ENCODE peak calls at places on chromosome 17, in eight cellular contexts. One of them, this sample, is unnamed.

GRCh38 chr17:78375401-78376079 is 2.9 kb upstream of the PGS1 start:
- DNase-seq in globus pallidus: no peak
- DNase-seq in stimulated activated CD4-positive, alpha-beta T cell treated with anti-CD3 and anti-CD28 coated beads, Interleukin-2, amount 100 ng/mL, for 48 hours: no peak
- DNase-seq in activated CD8-positive, alpha-beta T cell treated with anti-CD3 and anti-CD28 coated beads, Interleukin-2, amount 10 ng/mL, durations not matched to agents 7 days and 5 days: no peak
- DNase-seq in effector memory CD4-positive, alpha-beta T cell: no peak
- DNase-seq in left kidney: no peak
- DNase-seq in amniotic epithelial cell: peak
- DNase-seq in hippocampal formation: no peak
- DNase-seq in this sample: no peak

GRCh38 chr17:50127661-50128361 is 2.1 kb downstream of the SAMD14 start:
- DNase-seq in globus pallidus: no peak
- DNase-seq in stimulated activated CD4-positive, alpha-beta T cell treated with anti-CD3 and anti-CD28 coated beads, Interleukin-2, amount 100 ng/mL, for 48 hours: no peak
- DNase-seq in activated CD8-positive, alpha-beta T cell treated with anti-CD3 and anti-CD28 coated beads, Interleukin-2, amount 10 ng/mL, durations not matched to agents 7 days and 5 days: no peak
- DNase-seq in effector memory CD4-positive, alpha-beta T cell: no peak
- DNase-seq in left kidney: no peak
- DNase-seq in amniotic epithelial cell: peak
- DNase-seq in hippocampal formation: no peak
- DNase-seq in this sample: no peak

GRCh38 chr17:63647065-63647725 is 25.0 kb downstream of the MAP3K3 start:
- DNase-seq in globus pallidus: no peak
- DNase-seq in stimulated activated CD4-positive, alpha-beta T cell treated with anti-CD3 and anti-CD28 coated beads, Interleukin-2, amount 100 ng/mL, for 48 hours: no peak
- DNase-seq in activated CD8-positive, alpha-beta T cell treated with anti-CD3 and anti-CD28 coated beads, Interleukin-2, amount 10 ng/mL, durations not matched to agents 7 days and 5 days: no peak
- DNase-seq in effector memory CD4-positive, alpha-beta T cell: no peak
- DNase-seq in left kidney: no peak
- DNase-seq in amniotic epithelial cell: peak
- DNase-seq in hippocampal formation: no peak
- DNase-seq in this sample: no peak

GRCh38 chr17:65723356-65723928 is 162.0 kb upstream of the AXIN2 start:
- DNase-seq in globus pallidus: no peak
- DNase-seq in stimulated activated CD4-positive, alpha-beta T cell treated with anti-CD3 and anti-CD28 coated beads, Interleukin-2, amount 100 ng/mL, for 48 hours: no peak
- DNase-seq in activated CD8-positive, alpha-beta T cell treated with anti-CD3 and anti-CD28 coated beads, Interleukin-2, amount 10 ng/mL, durations not matched to agents 7 days and 5 days: no peak
- DNase-seq in effector memory CD4-positive, alpha-beta T cell: no peak
- DNase-seq in left kidney: peak
- DNase-seq in amniotic epithelial cell: no peak
- DNase-seq in hippocampal formation: no peak
- DNase-seq in this sample: no peak

GRCh38 chr17:81470270-81470943 is 42.2 kb downstream of the ACTG1 start:
- DNase-seq in globus pallidus: peak
- DNase-seq in stimulated activated CD4-positive, alpha-beta T cell treated with anti-CD3 and anti-CD28 coated beads, Interleukin-2, amount 100 ng/mL, for 48 hours: no peak
- DNase-seq in activated CD8-positive, alpha-beta T cell treated with anti-CD3 and anti-CD28 coated beads, Interleukin-2, amount 10 ng/mL, durations not matched to agents 7 days and 5 days: no peak
- DNase-seq in effector memory CD4-positive, alpha-beta T cell: no peak
- DNase-seq in left kidney: no peak
- DNase-seq in amniotic epithelial cell: no peak
- DNase-seq in hippocampal formation: no peak
- DNase-seq in this sample: no peak

GRCh38 chr17:82193520-82194236 is 19.0 kb downstream of the CCDC57 start:
- DNase-seq in globus pallidus: no peak
- DNase-seq in stimulated activated CD4-positive, alpha-beta T cell treated with anti-CD3 and anti-CD28 coated beads, Interleukin-2, amount 100 ng/mL, for 48 hours: no peak
- DNase-seq in activated CD8-positive, alpha-beta T cell treated with anti-CD3 and anti-CD28 coated beads, Interleukin-2, amount 10 ng/mL, durations not matched to agents 7 days and 5 days: no peak
- DNase-seq in effector memory CD4-positive, alpha-beta T cell: no peak
- DNase-seq in left kidney: no peak
- DNase-seq in amniotic epithelial cell: no peak
- DNase-seq in hippocampal formation: peak
- DNase-seq in this sample: no peak

GRCh38 chr17:75350029-75350428 is 55.4 kb downstream of the GRB2 start:
- DNase-seq in globus pallidus: no peak
- DNase-seq in stimulated activated CD4-positive, alpha-beta T cell treated with anti-CD3 and anti-CD28 coated beads, Interleukin-2, amount 100 ng/mL, for 48 hours: no peak
- DNase-seq in activated CD8-positive, alpha-beta T cell treated with anti-CD3 and anti-CD28 coated beads, Interleukin-2, amount 10 ng/mL, durations not matched to agents 7 days and 5 days: no peak
- DNase-seq in effector memory CD4-positive, alpha-beta T cell: no peak
- DNase-seq in left kidney: no peak
- DNase-seq in amniotic epithelial cell: no peak
- DNase-seq in hippocampal formation: no peak
- DNase-seq in this sample: no peak

GRCh38 chr17:35082073-35082657 is 18.7 kb upstream of the RFFL start:
- DNase-seq in globus pallidus: peak
- DNase-seq in stimulated activated CD4-positive, alpha-beta T cell treated with anti-CD3 and anti-CD28 coated beads, Interleukin-2, amount 100 ng/mL, for 48 hours: no peak
- DNase-seq in activated CD8-positive, alpha-beta T cell treated with anti-CD3 and anti-CD28 coated beads, Interleukin-2, amount 10 ng/mL, durations not matched to agents 7 days and 5 days: no peak
- DNase-seq in effector memory CD4-positive, alpha-beta T cell: no peak
- DNase-seq in left kidney: no peak
- DNase-seq in amniotic epithelial cell: peak
- DNase-seq in hippocampal formation: no peak
- DNase-seq in this sample: no peak

GRCh38 chr17:13030459-13031305 is 12.9 kb upstream of the ELAC2 start:
- DNase-seq in globus pallidus: peak
- DNase-seq in stimulated activated CD4-positive, alpha-beta T cell treated with anti-CD3 and anti-CD28 coated beads, Interleukin-2, amount 100 ng/mL, for 48 hours: peak
- DNase-seq in activated CD8-positive, alpha-beta T cell treated with anti-CD3 and anti-CD28 coated beads, Interleukin-2, amount 10 ng/mL, durations not matched to agents 7 days and 5 days: peak
- DNase-seq in effector memory CD4-positive, alpha-beta T cell: peak
- DNase-seq in left kidney: peak
- DNase-seq in amniotic epithelial cell: peak
- DNase-seq in hippocampal formation: no peak
- DNase-seq in this sample: no peak

GRCh38 chr17:42027961-42028790 is 8.3 kb downstream of the NKIRAS2 start:
- DNase-seq in globus pallidus: no peak
- DNase-seq in stimulated activated CD4-positive, alpha-beta T cell treated with anti-CD3 and anti-CD28 coated beads, Interleukin-2, amount 100 ng/mL, for 48 hours: no peak
- DNase-seq in activated CD8-positive, alpha-beta T cell treated with anti-CD3 and anti-CD28 coated beads, Interleukin-2, amount 10 ng/mL, durations not matched to agents 7 days and 5 days: no peak
- DNase-seq in effector memory CD4-positive, alpha-beta T cell: no peak
- DNase-seq in left kidney: peak
- DNase-seq in amniotic epithelial cell: no peak
- DNase-seq in hippocampal formation: no peak
- DNase-seq in this sample: no peak

GRCh38 chr17:30477758-30478115 is 529 bp downstream of the GOSR1 start:
- DNase-seq in globus pallidus: peak
- DNase-seq in stimulated activated CD4-positive, alpha-beta T cell treated with anti-CD3 and anti-CD28 coated beads, Interleukin-2, amount 100 ng/mL, for 48 hours: no peak
- DNase-seq in activated CD8-positive, alpha-beta T cell treated with anti-CD3 and anti-CD28 coated beads, Interleukin-2, amount 10 ng/mL, durations not matched to agents 7 days and 5 days: no peak
- DNase-seq in effector memory CD4-positive, alpha-beta T cell: no peak
- DNase-seq in left kidney: no peak
- DNase-seq in amniotic epithelial cell: peak
- DNase-seq in hippocampal formation: no peak
- DNase-seq in this sample: no peak

GRCh38 chr17:44307387-44308186 is 814 bp upstream of the RUNDC3A start:
- DNase-seq in globus pallidus: peak
- DNase-seq in stimulated activated CD4-positive, alpha-beta T cell treated with anti-CD3 and anti-CD28 coated beads, Interleukin-2, amount 100 ng/mL, for 48 hours: no peak
- DNase-seq in activated CD8-positive, alpha-beta T cell treated with anti-CD3 and anti-CD28 coated beads, Interleukin-2, amount 10 ng/mL, durations not matched to agents 7 days and 5 days: no peak
- DNase-seq in effector memory CD4-positive, alpha-beta T cell: no peak
- DNase-seq in left kidney: peak
- DNase-seq in amniotic epithelial cell: peak
- DNase-seq in hippocampal formation: peak
- DNase-seq in this sample: no peak

GRCh38 chr17:10754109-10754508 is 24.3 kb upstream of the TMEM220 start:
- DNase-seq in globus pallidus: no peak
- DNase-seq in stimulated activated CD4-positive, alpha-beta T cell treated with anti-CD3 and anti-CD28 coated beads, Interleukin-2, amount 100 ng/mL, for 48 hours: no peak
- DNase-seq in activated CD8-positive, alpha-beta T cell treated with anti-CD3 and anti-CD28 coated beads, Interleukin-2, amount 10 ng/mL, durations not matched to agents 7 days and 5 days: peak
- DNase-seq in effector memory CD4-positive, alpha-beta T cell: no peak
- DNase-seq in left kidney: peak
- DNase-seq in amniotic epithelial cell: peak
- DNase-seq in hippocampal formation: no peak
- DNase-seq in this sample: no peak

GRCh38 chr17:82373731-82374625 is 2.4 kb downstream of the UTS2R start:
- DNase-seq in globus pallidus: no peak
- DNase-seq in stimulated activated CD4-positive, alpha-beta T cell treated with anti-CD3 and anti-CD28 coated beads, Interleukin-2, amount 100 ng/mL, for 48 hours: no peak
- DNase-seq in activated CD8-positive, alpha-beta T cell treated with anti-CD3 and anti-CD28 coated beads, Interleukin-2, amount 10 ng/mL, durations not matched to agents 7 days and 5 days: no peak
- DNase-seq in effector memory CD4-positive, alpha-beta T cell: no peak
- DNase-seq in left kidney: no peak
- DNase-seq in amniotic epithelial cell: no peak
- DNase-seq in hippocampal formation: no peak
- DNase-seq in this sample: no peak

GRCh38 chr17:57033296-57033695 is 51.8 kb upstream of the AKAP1 start:
- DNase-seq in globus pallidus: no peak
- DNase-seq in stimulated activated CD4-positive, alpha-beta T cell treated with anti-CD3 and anti-CD28 coated beads, Interleukin-2, amount 100 ng/mL, for 48 hours: no peak
- DNase-seq in activated CD8-positive, alpha-beta T cell treated with anti-CD3 and anti-CD28 coated beads, Interleukin-2, amount 10 ng/mL, durations not matched to agents 7 days and 5 days: no peak
- DNase-seq in effector memory CD4-positive, alpha-beta T cell: no peak
- DNase-seq in left kidney: peak
- DNase-seq in amniotic epithelial cell: no peak
- DNase-seq in hippocampal formation: no peak
- DNase-seq in this sample: no peak

GRCh38 chr17:78857266-78857665 is 16.7 kb upstream of the USP36 start:
- DNase-seq in globus pallidus: no peak
- DNase-seq in stimulated activated CD4-positive, alpha-beta T cell treated with anti-CD3 and anti-CD28 coated beads, Interleukin-2, amount 100 ng/mL, for 48 hours: no peak
- DNase-seq in activated CD8-positive, alpha-beta T cell treated with anti-CD3 and anti-CD28 coated beads, Interleukin-2, amount 10 ng/mL, durations not matched to agents 7 days and 5 days: no peak
- DNase-seq in effector memory CD4-positive, alpha-beta T cell: no peak
- DNase-seq in left kidney: no peak
- DNase-seq in amniotic epithelial cell: no peak
- DNase-seq in hippocampal formation: no peak
- DNase-seq in this sample: no peak

GRCh38 chr17:76179496-76180467 is 38.7 kb upstream of the FOXJ1 start:
- DNase-seq in globus pallidus: no peak
- DNase-seq in stimulated activated CD4-positive, alpha-beta T cell treated with anti-CD3 and anti-CD28 coated beads, Interleukin-2, amount 100 ng/mL, for 48 hours: no peak
- DNase-seq in activated CD8-positive, alpha-beta T cell treated with anti-CD3 and anti-CD28 coated beads, Interleukin-2, amount 10 ng/mL, durations not matched to agents 7 days and 5 days: peak
- DNase-seq in effector memory CD4-positive, alpha-beta T cell: peak
- DNase-seq in left kidney: no peak
- DNase-seq in amniotic epithelial cell: peak
- DNase-seq in hippocampal formation: no peak
- DNase-seq in this sample: no peak

GRCh38 chr17:4199818-4200402 is 56.9 kb downstream of the CYB5D2 start:
- DNase-seq in globus pallidus: no peak
- DNase-seq in stimulated activated CD4-positive, alpha-beta T cell treated with anti-CD3 and anti-CD28 coated beads, Interleukin-2, amount 100 ng/mL, for 48 hours: peak
- DNase-seq in activated CD8-positive, alpha-beta T cell treated with anti-CD3 and anti-CD28 coated beads, Interleukin-2, amount 10 ng/mL, durations not matched to agents 7 days and 5 days: peak
- DNase-seq in effector memory CD4-positive, alpha-beta T cell: no peak
- DNase-seq in left kidney: peak
- DNase-seq in amniotic epithelial cell: no peak
- DNase-seq in hippocampal formation: no peak
- DNase-seq in this sample: no peak

GRCh38 chr17:50101346-50102163 is 6.4 kb downstream of the PDK2 start:
- DNase-seq in globus pallidus: no peak
- DNase-seq in stimulated activated CD4-positive, alpha-beta T cell treated with anti-CD3 and anti-CD28 coated beads, Interleukin-2, amount 100 ng/mL, for 48 hours: no peak
- DNase-seq in activated CD8-positive, alpha-beta T cell treated with anti-CD3 and anti-CD28 coated beads, Interleukin-2, amount 10 ng/mL, durations not matched to agents 7 days and 5 days: no peak
- DNase-seq in effector memory CD4-positive, alpha-beta T cell: no peak
- DNase-seq in left kidney: peak
- DNase-seq in amniotic epithelial cell: peak
- DNase-seq in hippocampal formation: peak
- DNase-seq in this sample: no peak

GRCh38 chr17:4947411-4948165 is 742 bp downstream of the PFN1 start:
- DNase-seq in globus pallidus: no peak
- DNase-seq in stimulated activated CD4-positive, alpha-beta T cell treated with anti-CD3 and anti-CD28 coated beads, Interleukin-2, amount 100 ng/mL, for 48 hours: peak
- DNase-seq in activated CD8-positive, alpha-beta T cell treated with anti-CD3 and anti-CD28 coated beads, Interleukin-2, amount 10 ng/mL, durations not matched to agents 7 days and 5 days: peak
- DNase-seq in effector memory CD4-positive, alpha-beta T cell: peak
- DNase-seq in left kidney: peak
- DNase-seq in amniotic epithelial cell: peak
- DNase-seq in hippocampal formation: no peak
- DNase-seq in this sample: peak

GRCh38 chr17:8447816-8448215 is 12.1 kb downstream of the NDEL1 start:
- DNase-seq in globus pallidus: no peak
- DNase-seq in stimulated activated CD4-positive, alpha-beta T cell treated with anti-CD3 and anti-CD28 coated beads, Interleukin-2, amount 100 ng/mL, for 48 hours: no peak
- DNase-seq in activated CD8-positive, alpha-beta T cell treated with anti-CD3 and anti-CD28 coated beads, Interleukin-2, amount 10 ng/mL, durations not matched to agents 7 days and 5 days: no peak
- DNase-seq in effector memory CD4-positive, alpha-beta T cell: no peak
- DNase-seq in left kidney: peak
- DNase-seq in amniotic epithelial cell: no peak
- DNase-seq in hippocampal formation: no peak
- DNase-seq in this sample: no peak

GRCh38 chr17:67585077-67585602 is 132.6 kb upstream of the NOL11 start:
- DNase-seq in globus pallidus: no peak
- DNase-seq in stimulated activated CD4-positive, alpha-beta T cell treated with anti-CD3 and anti-CD28 coated beads, Interleukin-2, amount 100 ng/mL, for 48 hours: no peak
- DNase-seq in activated CD8-positive, alpha-beta T cell treated with anti-CD3 and anti-CD28 coated beads, Interleukin-2, amount 10 ng/mL, durations not matched to agents 7 days and 5 days: no peak
- DNase-seq in effector memory CD4-positive, alpha-beta T cell: no peak
- DNase-seq in left kidney: peak
- DNase-seq in amniotic epithelial cell: peak
- DNase-seq in hippocampal formation: no peak
- DNase-seq in this sample: no peak

GRCh38 chr17:35084987-35085386 is 21.5 kb upstream of the RFFL start:
- DNase-seq in globus pallidus: no peak
- DNase-seq in stimulated activated CD4-positive, alpha-beta T cell treated with anti-CD3 and anti-CD28 coated beads, Interleukin-2, amount 100 ng/mL, for 48 hours: no peak
- DNase-seq in activated CD8-positive, alpha-beta T cell treated with anti-CD3 and anti-CD28 coated beads, Interleukin-2, amount 10 ng/mL, durations not matched to agents 7 days and 5 days: no peak
- DNase-seq in effector memory CD4-positive, alpha-beta T cell: no peak
- DNase-seq in left kidney: no peak
- DNase-seq in amniotic epithelial cell: peak
- DNase-seq in hippocampal formation: no peak
- DNase-seq in this sample: no peak

GRCh38 chr17:59292174-59292523 is 39.3 kb upstream of the YPEL2 start:
- DNase-seq in globus pallidus: no peak
- DNase-seq in stimulated activated CD4-positive, alpha-beta T cell treated with anti-CD3 and anti-CD28 coated beads, Interleukin-2, amount 100 ng/mL, for 48 hours: no peak
- DNase-seq in activated CD8-positive, alpha-beta T cell treated with anti-CD3 and anti-CD28 coated beads, Interleukin-2, amount 10 ng/mL, durations not matched to agents 7 days and 5 days: no peak
- DNase-seq in effector memory CD4-positive, alpha-beta T cell: no peak
- DNase-seq in left kidney: no peak
- DNase-seq in amniotic epithelial cell: no peak
- DNase-seq in hippocampal formation: no peak
- DNase-seq in this sample: no peak

GRCh38 chr17:41521574-41522261 is 3.0 kb upstream of the KRT15 start:
- DNase-seq in globus pallidus: no peak
- DNase-seq in stimulated activated CD4-positive, alpha-beta T cell treated with anti-CD3 and anti-CD28 coated beads, Interleukin-2, amount 100 ng/mL, for 48 hours: no peak
- DNase-seq in activated CD8-positive, alpha-beta T cell treated with anti-CD3 and anti-CD28 coated beads, Interleukin-2, amount 10 ng/mL, durations not matched to agents 7 days and 5 days: no peak
- DNase-seq in effector memory CD4-positive, alpha-beta T cell: no peak
- DNase-seq in left kidney: peak
- DNase-seq in amniotic epithelial cell: peak
- DNase-seq in hippocampal formation: no peak
- DNase-seq in this sample: no peak

GRCh38 chr17:2034157-2034556 is 4.2 kb downstream of the DPH1 start:
- DNase-seq in globus pallidus: no peak
- DNase-seq in stimulated activated CD4-positive, alpha-beta T cell treated with anti-CD3 and anti-CD28 coated beads, Interleukin-2, amount 100 ng/mL, for 48 hours: no peak
- DNase-seq in activated CD8-positive, alpha-beta T cell treated with anti-CD3 and anti-CD28 coated beads, Interleukin-2, amount 10 ng/mL, durations not matched to agents 7 days and 5 days: no peak
- DNase-seq in effector memory CD4-positive, alpha-beta T cell: no peak
- DNase-seq in left kidney: peak
- DNase-seq in amniotic epithelial cell: no peak
- DNase-seq in hippocampal formation: no peak
- DNase-seq in this sample: no peak

GRCh38 chr17:27469256-27469655 is 13.0 kb downstream of the KSR1 start:
- DNase-seq in globus pallidus: no peak
- DNase-seq in stimulated activated CD4-positive, alpha-beta T cell treated with anti-CD3 and anti-CD28 coated beads, Interleukin-2, amount 100 ng/mL, for 48 hours: no peak
- DNase-seq in activated CD8-positive, alpha-beta T cell treated with anti-CD3 and anti-CD28 coated beads, Interleukin-2, amount 10 ng/mL, durations not matched to agents 7 days and 5 days: no peak
- DNase-seq in effector memory CD4-positive, alpha-beta T cell: no peak
- DNase-seq in left kidney: no peak
- DNase-seq in amniotic epithelial cell: no peak
- DNase-seq in hippocampal formation: no peak
- DNase-seq in this sample: no peak

GRCh38 chr17:2982854-2983636 is 80.4 kb downstream of the OR1D5 start:
- DNase-seq in globus pallidus: peak
- DNase-seq in stimulated activated CD4-positive, alpha-beta T cell treated with anti-CD3 and anti-CD28 coated beads, Interleukin-2, amount 100 ng/mL, for 48 hours: no peak
- DNase-seq in activated CD8-positive, alpha-beta T cell treated with anti-CD3 and anti-CD28 coated beads, Interleukin-2, amount 10 ng/mL, durations not matched to agents 7 days and 5 days: no peak
- DNase-seq in effector memory CD4-positive, alpha-beta T cell: no peak
- DNase-seq in left kidney: peak
- DNase-seq in amniotic epithelial cell: peak
- DNase-seq in hippocampal formation: peak
- DNase-seq in this sample: no peak

GRCh38 chr17:1568950-1569810 is 6.6 kb upstream of the PITPNA start:
- DNase-seq in globus pallidus: no peak
- DNase-seq in stimulated activated CD4-positive, alpha-beta T cell treated with anti-CD3 and anti-CD28 coated beads, Interleukin-2, amount 100 ng/mL, for 48 hours: no peak
- DNase-seq in activated CD8-positive, alpha-beta T cell treated with anti-CD3 and anti-CD28 coated beads, Interleukin-2, amount 10 ng/mL, durations not matched to agents 7 days and 5 days: no peak
- DNase-seq in effector memory CD4-positive, alpha-beta T cell: no peak
- DNase-seq in left kidney: peak
- DNase-seq in amniotic epithelial cell: no peak
- DNase-seq in hippocampal formation: no peak
- DNase-seq in this sample: no peak

GRCh38 chr17:27854163-27854562 is 39.0 kb downstream of the LYRM9 start:
- DNase-seq in globus pallidus: no peak
- DNase-seq in stimulated activated CD4-positive, alpha-beta T cell treated with anti-CD3 and anti-CD28 coated beads, Interleukin-2, amount 100 ng/mL, for 48 hours: no peak
- DNase-seq in activated CD8-positive, alpha-beta T cell treated with anti-CD3 and anti-CD28 coated beads, Interleukin-2, amount 10 ng/mL, durations not matched to agents 7 days and 5 days: no peak
- DNase-seq in effector memory CD4-positive, alpha-beta T cell: no peak
- DNase-seq in left kidney: no peak
- DNase-seq in amniotic epithelial cell: no peak
- DNase-seq in hippocampal formation: no peak
- DNase-seq in this sample: no peak

GRCh38 chr17:76453431-76453743 is 435 bp upstream of the UBE2O start:
- DNase-seq in globus pallidus: no peak
- DNase-seq in stimulated activated CD4-positive, alpha-beta T cell treated with anti-CD3 and anti-CD28 coated beads, Interleukin-2, amount 100 ng/mL, for 48 hours: no peak
- DNase-seq in activated CD8-positive, alpha-beta T cell treated with anti-CD3 and anti-CD28 coated beads, Interleukin-2, amount 10 ng/mL, durations not matched to agents 7 days and 5 days: no peak
- DNase-seq in effector memory CD4-positive, alpha-beta T cell: no peak
- DNase-seq in left kidney: no peak
- DNase-seq in amniotic epithelial cell: no peak
- DNase-seq in hippocampal formation: no peak
- DNase-seq in this sample: no peak

GRCh38 chr17:42674755-42675347 is 1.9 kb downstream of the PLEKHH3 start:
- DNase-seq in globus pallidus: no peak
- DNase-seq in stimulated activated CD4-positive, alpha-beta T cell treated with anti-CD3 and anti-CD28 coated beads, Interleukin-2, amount 100 ng/mL, for 48 hours: no peak
- DNase-seq in activated CD8-positive, alpha-beta T cell treated with anti-CD3 and anti-CD28 coated beads, Interleukin-2, amount 10 ng/mL, durations not matched to agents 7 days and 5 days: no peak
- DNase-seq in effector memory CD4-positive, alpha-beta T cell: no peak
- DNase-seq in left kidney: peak
- DNase-seq in amniotic epithelial cell: no peak
- DNase-seq in hippocampal formation: no peak
- DNase-seq in this sample: no peak

GRCh38 chr17:5237541-5238016 is 2.9 kb upstream of the SCIMP start:
- DNase-seq in globus pallidus: no peak
- DNase-seq in stimulated activated CD4-positive, alpha-beta T cell treated with anti-CD3 and anti-CD28 coated beads, Interleukin-2, amount 100 ng/mL, for 48 hours: peak
- DNase-seq in activated CD8-positive, alpha-beta T cell treated with anti-CD3 and anti-CD28 coated beads, Interleukin-2, amount 10 ng/mL, durations not matched to agents 7 days and 5 days: peak
- DNase-seq in effector memory CD4-positive, alpha-beta T cell: no peak
- DNase-seq in left kidney: peak
- DNase-seq in amniotic epithelial cell: peak
- DNase-seq in hippocampal formation: no peak
- DNase-seq in this sample: no peak

GRCh38 chr17:80892900-80893603 is 98.6 kb upstream of the CHMP6 start:
- DNase-seq in globus pallidus: no peak
- DNase-seq in stimulated activated CD4-positive, alpha-beta T cell treated with anti-CD3 and anti-CD28 coated beads, Interleukin-2, amount 100 ng/mL, for 48 hours: no peak
- DNase-seq in activated CD8-positive, alpha-beta T cell treated with anti-CD3 and anti-CD28 coated beads, Interleukin-2, amount 10 ng/mL, durations not matched to agents 7 days and 5 days: no peak
- DNase-seq in effector memory CD4-positive, alpha-beta T cell: peak
- DNase-seq in left kidney: no peak
- DNase-seq in amniotic epithelial cell: peak
- DNase-seq in hippocampal formation: no peak
- DNase-seq in this sample: no peak

This sample was measured in activated B cell treated with CpG ODN at 0.5 μM for 24 hours.